ENCODE peak calls at places on chromosomes 5 and 9, in five cellular contexts. M, G, X, N and J are unnamed samples.

GRCh38 chr9:31590091-31590490 is 794.4 kb upstream of the ACO1 start:
- DNase-seq in M (no peak), G (no peak), X (no peak), N (no peak), J (no peak)

GRCh38 chr9:111030492-111030891 is 7.8 kb downstream of the LPAR1 start:
- DNase-seq in M (no peak), G (no peak), X (no peak), N (no peak), J (no peak)

GRCh38 chr9:126608551-126608950 is 5.2 kb upstream of the LMX1B start:
- DNase-seq in M (no peak), G (no peak), X (no peak), N (no peak), J (no peak)

GRCh38 chr9:18811171-18811570 is 221.8 kb downstream of the SAXO1 start:
- DNase-seq in M (no peak), G (no peak), X (no peak), N (no peak), J (no peak)

GRCh38 chr9:124660341-124660801 is 110.7 kb downstream of the NR6A1 start:
- DNase-seq in M (peak), G (no peak), X (peak), N (peak), J (no peak)

GRCh38 chr9:113638504-113638903 is 175.0 kb downstream of the RGS3 start:
- DNase-seq in M (no peak), G (no peak), X (no peak), N (no peak), J (no peak)

GRCh38 chr9:104322581-104322980 is 181.5 kb upstream of the OR13F1 start:
- DNase-seq in M (no peak), G (no peak), X (no peak), N (no peak), J (no peak)

GRCh38 chr9:88498880-88499279 is 36.1 kb upstream of the NXNL2 start:
- DNase-seq in M (no peak), G (no peak), X (no peak), N (no peak), J (no peak)

GRCh38 chr5:137466888-137467287 is 32.2 kb downstream of the SPOCK1 start:
- DNase-seq in M (no peak), G (no peak), X (no peak), N (no peak), J (no peak)

GRCh38 chr9:126468141-126468825 is 141.7 kb downstream of the MVB12B start:
- DNase-seq in M (no peak), G (no peak), X (no peak), N (no peak), J (no peak)

GRCh38 chr5:34411470-34412346 is 244.4 kb upstream of the RAI14 start:
- DNase-seq in M (no peak), G (no peak), X (no peak), N (no peak), J (peak)

GRCh38 chr5:72611111-72611724 is 104.0 kb upstream of the ZNF366 start:
- DNase-seq in M (peak), G (peak), X (no peak), N (peak), J (peak)

GRCh38 chr9:109907400-109907799 is 127.4 kb downstream of the PALM2AKAP2 start:
- DNase-seq in M (no peak), G (no peak), X (no peak), N (no peak), J (no peak)

GRCh38 chr5:102554728-102555127 is 55.9 kb upstream of the SLCO6A1 start:
- DNase-seq in M (no peak), G (no peak), X (no peak), N (peak), J (no peak)

GRCh38 chr5:85741972-85742371 is 875.8 kb upstream of the COX7C start:
- DNase-seq in M (no peak), G (no peak), X (no peak), N (no peak), J (no peak)

GRCh38 chr5:50709471-50709870 is 43.0 kb downstream of the PARP8 start:
- DNase-seq in M (no peak), G (no peak), X (no peak), N (no peak), J (no peak)

GRCh38 chr5:57986746-57987145 is 473.1 kb downstream of the PLK2 start:
- DNase-seq in M (peak), G (no peak), X (no peak), N (no peak), J (no peak)

GRCh38 chr9:37390759-37391158 is 31.7 kb upstream of the GRHPR start:
- DNase-seq in M (peak), G (peak), X (peak), N (peak), J (peak)

GRCh38 chr5:141528401-141528984 is 39.6 kb downstream of the PCDHGC5 start:
- DNase-seq in M (no peak), G (no peak), X (no peak), N (no peak), J (no peak)

GRCh38 chr9:122095010-122095767 is 2.1 kb upstream of the TTLL11 start:
- DNase-seq in M (peak), G (peak), X (no peak), N (peak), J (peak)

GRCh38 chr5:88045146-88045545 is 223.5 kb downstream of the TMEM161B start:
- DNase-seq in M (no peak), G (no peak), X (no peak), N (no peak), J (no peak)

GRCh38 chr5:157469687-157470086 is 9.7 kb downstream of the NIPAL4 start:
- DNase-seq in M (no peak), G (no peak), X (no peak), N (no peak), J (no peak)
- TF ChIP-seq HDAC2 in M (no peak), G (no peak), X (no peak), N (no peak), J (no peak)

GRCh38 chr5:171149333-171149732 is 159.7 kb upstream of the TLX3 start:
- DNase-seq in M (no peak), G (no peak), X (no peak), N (no peak), J (no peak)

GRCh38 chr5:171152382-171152781 is 156.7 kb upstream of the TLX3 start:
- DNase-seq in M (peak), G (no peak), X (no peak), N (no peak), J (no peak)

GRCh38 chr5:171155621-171156020 is 153.4 kb upstream of the TLX3 start:
- DNase-seq in M (no peak), G (no peak), X (no peak), N (no peak), J (no peak)

GRCh38 chr5:171143926-171144325 is 165.1 kb upstream of the TLX3 start:
- DNase-seq in M (no peak), G (no peak), X (no peak), N (no peak), J (no peak)

DNA sequence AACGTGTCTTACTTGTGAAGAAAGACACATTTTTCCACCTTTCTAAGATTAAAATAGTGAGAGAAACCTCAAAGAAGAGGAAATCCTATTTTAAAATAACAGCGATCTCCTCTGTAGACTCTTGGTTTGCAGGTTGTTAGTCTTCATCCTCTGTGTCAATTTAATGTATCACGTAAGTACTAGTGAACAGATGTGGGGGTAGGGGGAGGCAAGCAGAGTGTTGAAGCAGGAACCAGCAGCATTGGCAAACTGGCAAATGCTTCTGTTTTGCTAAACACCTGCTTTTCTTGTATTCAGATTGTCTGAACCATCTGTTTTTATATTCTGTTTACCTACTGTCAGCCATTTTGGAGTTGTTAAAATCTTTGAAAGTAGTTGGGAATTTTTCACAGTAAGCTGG is 159.3 kb upstream of the TLX3 start:
- DNase-seq in M (no peak), G (no peak), X (no peak), N (no peak), J (no peak)
- TF ChIP-seq HDAC2 in M (no peak), G (no peak), X (no peak), N (no peak), J (no peak)

GRCh38 chr5:157516626-157517325 is 56.8 kb downstream of the NIPAL4 start:
- DNase-seq in M (peak), G (no peak), X (no peak), N (no peak), J (no peak)
- TF ChIP-seq HDAC2 in M (no peak), G (no peak), X (no peak), N (no peak), J (no peak)

GRCh38 chr5:111262815-111263214 is 38.6 kb downstream of the CAMK4 start:
- DNase-seq in M (no peak), G (no peak), X (no peak), N (no peak), J (no peak)

GRCh38 chr5:111261610-111262009 is 37.4 kb downstream of the CAMK4 start:
- DNase-seq in M (no peak), G (no peak), X (no peak), N (no peak), J (no peak)

GRCh38 chr5:111266491-111266890 is 42.3 kb downstream of the CAMK4 start:
- DNase-seq in M (no peak), G (no peak), X (no peak), N (no peak), J (no peak)

GRCh38 chr5:111259636-111260035 is 35.5 kb downstream of the CAMK4 start:
- DNase-seq in M (no peak), G (no peak), X (no peak), N (no peak), J (no peak)

DNA sequence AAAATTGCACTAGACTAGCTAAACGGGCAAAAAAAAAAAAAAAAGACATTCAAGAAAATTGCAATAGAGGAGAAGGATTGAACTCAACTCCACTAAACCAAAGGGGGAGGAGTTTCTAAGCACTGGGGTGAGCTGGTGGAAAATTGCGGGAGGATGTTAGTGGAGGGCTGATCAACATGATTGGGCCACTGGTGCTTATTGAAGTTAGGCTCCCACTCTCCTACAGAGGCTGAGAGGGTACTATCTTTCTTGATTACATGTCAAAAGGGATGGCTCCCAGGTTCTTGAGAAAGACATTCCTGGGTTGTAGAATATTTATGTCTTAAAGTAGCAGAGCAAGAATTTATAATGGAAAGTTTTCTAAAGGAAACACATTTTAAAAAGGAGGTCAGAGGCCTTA is 38.0 kb downstream of the CAMK4 start:
- DNase-seq in M (no peak), G (no peak), X (no peak), N (no peak), J (no peak)
- TF ChIP-seq HDAC2 in M (no peak), G (no peak), X (no peak), N (no peak), J (no peak)

GRCh38 chr9:127803507-127804352 is 1.0 kb downstream of the FPGS start:
- DNase-seq in M (peak), G (no peak), X (no peak), N (no peak), J (no peak)

GRCh38 chr9:127805620-127806019 is 2.9 kb downstream of the FPGS start:
- DNase-seq in M (peak), G (no peak), X (no peak), N (peak), J (peak)

GRCh38 chr9:127806871-127807270 is 4.2 kb downstream of the FPGS start:
- DNase-seq in M (no peak), G (no peak), X (no peak), N (no peak), J (no peak)

GRCh38 chr9:127801955-127802575 is 617 bp upstream of the FPGS start:
- DNase-seq in M (no peak), G (no peak), X (no peak), N (no peak), J (no peak)

GRCh38 chr9:127802576-127803443 is at the start of gene FPGS:
- DNase-seq in M (peak), G (peak), X (peak), N (peak), J (peak)
- TF ChIP-seq HDAC2 in M (no peak), G (peak), X (no peak), N (peak), J (peak)

GRCh38 chr5:90939208-90939607 is 380.6 kb downstream of the ADGRV1 start:
- DNase-seq in M (no peak), G (no peak), X (no peak), N (no peak), J (no peak)

GRCh38 chr5:90944116-90944515 is 385.5 kb downstream of the ADGRV1 start:
- DNase-seq in M (no peak), G (no peak), X (no peak), N (no peak), J (no peak)

GRCh38 chr5:90940227-90940995 is 381.8 kb downstream of the ADGRV1 start:
- DNase-seq in M (peak), G (no peak), X (peak), N (no peak), J (peak)

GRCh38 chr5:90941002-90941720 is 382.6 kb downstream of the ADGRV1 start:
- DNase-seq in M (no peak), G (no peak), X (no peak), N (no peak), J (no peak)
- TF ChIP-seq HDAC2 in M (no peak), G (no peak), X (no peak), N (no peak), J (no peak)

DNA sequence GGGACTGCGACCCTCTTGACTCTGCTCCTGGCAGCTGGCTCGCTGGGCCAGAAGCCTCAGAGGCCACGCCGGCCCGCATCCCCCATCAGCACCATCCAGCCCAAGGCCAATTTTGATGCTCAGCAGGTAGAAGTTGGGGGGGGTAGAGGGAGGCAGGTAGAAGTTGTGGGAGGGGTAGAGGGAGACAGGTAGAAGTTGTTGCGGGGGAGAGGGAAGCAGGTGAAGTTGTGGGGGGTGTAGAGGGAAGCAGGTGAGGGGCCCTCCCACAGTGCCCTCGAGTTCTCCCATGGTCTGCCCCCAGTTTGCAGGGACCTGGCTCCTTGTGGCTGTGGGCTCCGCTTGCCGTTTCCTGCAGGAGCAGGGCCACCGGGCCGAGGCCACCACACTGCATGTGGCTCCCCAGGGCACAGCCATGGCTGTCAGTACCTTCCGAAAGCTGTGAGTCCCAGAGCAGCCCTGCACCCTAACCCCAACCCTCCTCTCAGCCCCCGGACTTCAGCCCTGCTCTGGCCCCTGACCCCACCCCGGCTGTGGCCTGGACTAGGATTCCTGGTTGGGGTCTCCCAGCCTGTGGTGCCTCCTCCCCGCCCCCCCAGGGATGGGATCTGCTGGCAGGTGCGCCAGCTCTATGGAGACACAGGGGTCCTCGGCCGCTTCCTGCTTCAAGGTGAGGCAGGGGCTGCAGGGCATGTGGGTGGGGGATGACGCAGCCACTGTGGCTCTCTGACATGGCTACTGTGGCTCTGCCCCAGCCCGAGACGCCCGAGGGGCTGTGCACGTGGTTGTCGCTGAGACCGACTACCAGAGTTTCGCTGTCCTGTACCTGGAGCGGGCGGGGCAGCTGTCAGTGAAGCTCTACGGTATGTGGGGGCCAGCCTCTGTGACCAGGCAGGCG is 537 bp downstream of the C8G start:
- DNase-seq in M (no peak), G (no peak), X (no peak), N (peak), J (peak)
- TF ChIP-seq HDAC2 in M (no peak), G (no peak), X (no peak), N (no peak), J (no peak)

GRCh38 chr9:22211588-22212360 is 202.7 kb upstream of the CDKN2B start:
- DNase-seq in M (peak), G (no peak), X (no peak), N (peak), J (no peak)
- TF ChIP-seq HDAC2 in M (no peak), G (no peak), X (no peak), N (no peak), J (no peak)

GRCh38 chr9:118701985-118702384 is 667.2 kb downstream of the BRINP1 start:
- DNase-seq in M (no peak), G (no peak), X (no peak), N (no peak), J (no peak)
- TF ChIP-seq HDAC2 in M (no peak), G (no peak), X (no peak), N (no peak), J (no peak)